ENCODE peak calls at places on chromosomes 4 and X, in ten cellular contexts. N is HCEC 1CT; E is stimulated activated CD8-positive, alpha-beta memory T cell treated with anti-CD3 and anti-CD28 coated beads, Interleukin-4, amount 100 ng/mL, for 24 hours; R is A549; A is GM03348; U is astrocyte of the spinal cord; J is lung microvascular endothelial cell; H is GDM1; L is LoVo; Y is SJCRH30. I is an unnamed sample.

GRCh38 chrX:40108959-40109287 is 11.2 kb upstream of the BCOR start:
- DNase-seq in H (peak), L (peak), N (peak), U (peak), E (peak), J (peak), Y (peak), R (peak), A (peak), I (no peak)

GRCh38 chr4:60579335-60579734 is 620.8 kb upstream of the ADGRL3 start:
- DNase-seq in E (no peak), H (peak), R (no peak), J (no peak), U (no peak), A (no peak), N (no peak), L (no peak), Y (no peak), I (no peak)

GRCh38 chr4:83197555-83198235 is 83.2 kb upstream of the PLAC8 start:
- DNase-seq in N (no peak), A (no peak), H (peak), L (peak), U (no peak), Y (no peak), E (no peak), J (no peak), R (no peak), I (no peak)

GRCh38 chr4:146063143-146063542 is 112.4 kb upstream of the LSM6 start:
- DNase-seq in H (no peak), Y (no peak), A (peak), U (no peak), L (no peak), E (no peak), N (no peak), J (no peak), R (no peak), I (no peak)

GRCh38 chr4:108540536-108540935 is 79.8 kb upstream of the RPL34 start:
- DNase-seq in A (no peak), L (no peak), H (no peak), R (no peak), U (no peak), J (no peak), N (no peak), E (no peak), Y (peak), I (no peak)

GRCh38 chr4:138977525-138977924 is 38.1 kb upstream of the NOCT start:
- DNase-seq in N (no peak), L (no peak), U (no peak), A (no peak), Y (no peak), R (no peak), H (no peak), J (peak), E (no peak), I (peak)

GRCh38 chr4:600850-601515 is 24.4 kb upstream of the PDE6B start:
- DNase-seq in R (no peak), E (peak), Y (no peak), U (no peak), N (no peak), A (no peak), H (no peak), J (no peak), L (no peak), I (no peak)

GRCh38 chr4:112770111-112770510 is 133.2 kb downstream of the LARP7 start:
- DNase-seq in U (no peak), J (no peak), H (no peak), A (no peak), N (no peak), Y (no peak), E (no peak), R (no peak), L (no peak), I (no peak)

GRCh38 chr4:73161527-73162185 is 92.1 kb upstream of the COX18 start:
- DNase-seq in L (no peak), Y (no peak), N (no peak), R (no peak), A (no peak), E (no peak), H (no peak), J (no peak), U (no peak), I (no peak)

GRCh38 chr4:74109894-74110605 is 11.1 kb upstream of the CXCL2 start:
- DNase-seq in U (peak), E (no peak), N (peak), R (peak), H (no peak), J (peak), Y (peak), A (peak), L (peak), I (no peak)

GRCh38 chrX:39158801-39159657 is 357.8 kb downstream of the MID1IP1 start:
- DNase-seq in R (no peak), A (no peak), L (no peak), N (peak), H (peak), Y (peak), U (peak), J (peak), E (no peak), I (no peak)

GRCh38 chr4:147589586-147589985 is 27.6 kb upstream of the TMEM184C start:
- DNase-seq in R (no peak), U (peak), J (no peak), A (no peak), L (no peak), H (no peak), E (no peak), Y (no peak), N (no peak), I (no peak)

GRCh38 chr4:140095694-140096482 is 58.1 kb downstream of the MAML3 start:
- DNase-seq in E (peak), L (no peak), A (peak), R (peak), J (peak), H (peak), N (peak), Y (no peak), U (peak), I (no peak)

GRCh38 chr4:127687580-127687979 is 42.6 kb upstream of the SLC25A31 start:
- DNase-seq in N (no peak), J (no peak), E (no peak), R (no peak), L (no peak), Y (no peak), A (no peak), H (no peak), U (no peak), I (no peak)

GRCh38 chrX:109553862-109554261 is 17.2 kb downstream of the NXT2 start:
- DNase-seq in Y (no peak), H (no peak), N (no peak), J (no peak), E (no peak), A (no peak), R (no peak), L (no peak), U (no peak), I (no peak)

GRCh38 chr4:170887396-170887795 is 797.6 kb upstream of the AADAT start:
- DNase-seq in J (no peak), E (no peak), U (no peak), L (no peak), R (no peak), Y (peak), N (no peak), A (no peak), H (no peak), I (no peak)

GRCh38 chrX:133658244-133658911 is 243.1 kb upstream of the GPC4 start:
- DNase-seq in L (no peak), Y (no peak), U (no peak), N (no peak), H (no peak), J (no peak), R (no peak), A (no peak), E (no peak), I (no peak)

GRCh38 chrX:151970661-151971060 is 3.8 kb downstream of the GABRE start:
- DNase-seq in H (no peak), A (peak), R (peak), J (peak), Y (no peak), U (peak), L (no peak), E (no peak), N (peak), I (no peak)

GRCh38 chrX:55290963-55291362 is 26.2 kb upstream of the PAGE3 start:
- DNase-seq in N (no peak), R (no peak), J (no peak), L (no peak), A (no peak), Y (no peak), U (no peak), H (no peak), E (no peak), I (no peak)

GRCh38 chrX:15963858-15964257 is 109.2 kb upstream of the AP1S2 start:
- DNase-seq in A (no peak), L (no peak), J (no peak), Y (no peak), N (no peak), E (no peak), H (no peak), R (no peak), U (no peak), I (no peak)

GRCh38 chr4:14520171-14520570 is 482.1 kb upstream of the CPEB2 start:
- DNase-seq in J (no peak), A (no peak), N (peak), H (no peak), Y (no peak), U (peak), L (no peak), R (no peak), E (no peak), I (no peak)

GRCh38 chr4:173272987-173273386 is 61.2 kb downstream of the HMGB2 start:
- DNase-seq in L (no peak), J (peak), Y (no peak), H (no peak), U (no peak), A (peak), E (no peak), N (peak), R (no peak), I (no peak)

GRCh38 chr4:16269742-16270522 is 43.7 kb upstream of the TAPT1 start:
- DNase-seq in E (no peak), R (no peak), A (peak), L (no peak), J (no peak), H (peak), N (no peak), U (peak), Y (peak), I (no peak)

GRCh38 chr4:33649015-33649414 is 2595.3 kb downstream of the ARAP2 start:
- DNase-seq in R (no peak), H (no peak), U (peak), J (no peak), A (peak), L (no peak), N (peak), E (no peak), Y (no peak), I (no peak)

GRCh38 chr4:100736651-100737450 is 219.0 kb upstream of the EMCN start:
- DNase-seq in Y (peak), L (peak), E (no peak), R (no peak), H (no peak), N (peak), U (peak), A (peak), J (peak), I (no peak)

GRCh38 chr4:175539498-175539897 is 272.6 kb downstream of the GPM6A start:
- DNase-seq in E (no peak), U (no peak), Y (no peak), H (no peak), L (no peak), A (no peak), R (no peak), N (no peak), J (no peak), I (no peak)

GRCh38 chrX:111568356-111568755 is 56.9 kb downstream of the SERTM2 start:
- DNase-seq in E (no peak), A (peak), R (peak), N (no peak), Y (peak), U (no peak), J (no peak), L (peak), H (no peak), I (no peak)

GRCh38 chr4:45662996-45663395 is 460.9 kb downstream of the GABRG1 start:
- DNase-seq in E (no peak), L (peak), Y (peak), U (peak), H (no peak), N (no peak), A (peak), J (peak), R (no peak), I (no peak)

GRCh38 chrX:129665916-129666644 is 11.3 kb upstream of the APLN start:
- DNase-seq in Y (peak), A (peak), E (no peak), J (peak), U (peak), H (no peak), L (peak), N (peak), R (peak), I (no peak)

GRCh38 chr4:8348071-8348470 is 78.5 kb downstream of the HTRA3 start:
- DNase-seq in N (no peak), L (no peak), A (no peak), J (no peak), Y (no peak), H (peak), R (no peak), U (no peak), E (no peak), I (no peak)